ENCODE peak calls at places on chromosomes 5 and 9, in eight cellular contexts. U is T-helper 2 cell treated with Interferon-gamma antibody and Interleukin-4, amounts not matched to agents 5 μg/mL and 100 μg/mL, for 36 hours; D is amniotic stem cell; Q is tibial artery; K is fibroblast of the aortic adventitia; O is NAMALWA; M is AG04449; W is hippocampal formation. G is an unnamed sample.

GRCh38 chr5:117454716-117455212 is 880.1 kb upstream of the SEMA6A start:
- DNase-seq in U (peak), D (no peak), Q (peak), K (no peak), O (peak), M (no peak), W (no peak), G (peak)

GRCh38 chr5:135435467-135436330 is 11.4 kb downstream of the DCANP1 start:
- DNase-seq in U (no peak), D (no peak), Q (no peak), K (no peak), O (no peak), M (no peak), W (no peak), G (no peak)

GRCh38 chr5:137372386-137373160 is 126.6 kb downstream of the SPOCK1 start:
- DNase-seq in U (no peak), D (no peak), Q (no peak), K (peak), O (no peak), M (no peak), W (no peak), G (no peak)

GRCh38 chr9:115946530-115946929 is 207.1 kb upstream of the PAPPA start:
- DNase-seq in U (no peak), D (no peak), Q (no peak), K (no peak), O (no peak), M (no peak), W (no peak), G (no peak)

GRCh38 chr9:684055-684949 is 157.2 kb upstream of the DMRT1 start:
- DNase-seq in U (no peak), D (peak), Q (no peak), K (peak), O (no peak), M (no peak), W (no peak), G (peak)

GRCh38 chr5:139741823-139742172 is 53.8 kb upstream of the PSD2 start:
- DNase-seq in U (no peak), D (no peak), Q (no peak), K (no peak), O (no peak), M (no peak), W (no peak), G (no peak)

GRCh38 chr5:149636861-149637246 is 55.6 kb downstream of the ARHGEF37 start:
- DNase-seq in U (no peak), D (no peak), Q (peak), K (peak), O (peak), M (no peak), W (peak), G (peak)

GRCh38 chr9:79759460-79759859 is 187.7 kb downstream of the TLE4 start:
- DNase-seq in U (peak), D (no peak), Q (no peak), K (no peak), O (no peak), M (no peak), W (no peak), G (no peak)

GRCh38 chr5:147734839-147735238 is 47.7 kb downstream of the JAKMIP2 start:
- DNase-seq in U (no peak), D (no peak), Q (no peak), K (no peak), O (no peak), M (no peak), W (no peak), G (no peak)

GRCh38 chr5:116358911-116359418 is 215.7 kb downstream of the SEMA6A start:
- DNase-seq in U (no peak), D (no peak), Q (no peak), K (peak), O (peak), M (no peak), W (peak), G (no peak)

GRCh38 chr5:71482132-71482531 is 26.7 kb downstream of the BDP1 start:
- DNase-seq in U (no peak), D (no peak), Q (no peak), K (peak), O (no peak), M (no peak), W (no peak), G (peak)

GRCh38 chr5:141508808-141509611 is 20.1 kb downstream of the PCDHGC5 start:
- DNase-seq in U (no peak), D (peak), Q (peak), K (peak), O (peak), M (peak), W (no peak), G (peak)

GRCh38 chr5:6631441-6631840 is 1.4 kb downstream of the NSUN2 start:
- DNase-seq in U (no peak), D (no peak), Q (no peak), K (no peak), O (no peak), M (no peak), W (no peak), G (no peak)

GRCh38 chr5:43602818-43603534 is at the start of gene NNT:
- DNase-seq in U (peak), D (no peak), Q (peak), K (peak), O (peak), M (no peak), W (peak), G (peak)

GRCh38 chr5:74067748-74068541 is 441.9 kb downstream of the ARHGEF28 start:
- DNase-seq in U (no peak), D (no peak), Q (no peak), K (peak), O (no peak), M (no peak), W (no peak), G (peak)

GRCh38 chr9:20355022-20355421 is 267.3 kb downstream of the MLLT3 start:
- DNase-seq in U (no peak), D (peak), Q (no peak), K (peak), O (no peak), M (peak), W (no peak), G (peak)

GRCh38 chr5:112005533-112005926 is 248.5 kb upstream of the NREP start:
- DNase-seq in U (no peak), D (no peak), Q (no peak), K (peak), O (no peak), M (no peak), W (no peak), G (no peak)

GRCh38 chr5:106267256-106267655 is 1403.5 kb downstream of the EFNA5 start:
- DNase-seq in U (no peak), D (no peak), Q (no peak), K (no peak), O (no peak), M (no peak), W (no peak), G (no peak)

GRCh38 chr5:77946381-77947050 is 170.4 kb upstream of the TBCA start:
- DNase-seq in U (no peak), D (no peak), Q (no peak), K (no peak), O (no peak), M (no peak), W (no peak), G (no peak)

GRCh38 chr5:177546262-177546741 is 8.1 kb downstream of the FAM193B start:
- DNase-seq in U (no peak), D (peak), Q (peak), K (peak), O (no peak), M (peak), W (peak), G (peak)

GRCh38 chr5:52956915-52957747 is 32.0 kb upstream of the ITGA2 start:
- DNase-seq in U (no peak), D (no peak), Q (no peak), K (peak), O (no peak), M (no peak), W (no peak), G (no peak)

GRCh38 chr9:117314021-117314420 is 100.8 kb downstream of the ASTN2 start:
- DNase-seq in U (no peak), D (no peak), Q (no peak), K (no peak), O (no peak), M (no peak), W (no peak), G (no peak)

GRCh38 chr5:106171132-106171531 is 1499.6 kb downstream of the EFNA5 start:
- DNase-seq in U (no peak), D (no peak), Q (no peak), K (peak), O (no peak), M (no peak), W (no peak), G (no peak)

GRCh38 chr5:44245936-44246335 is 143.3 kb downstream of the FGF10 start:
- DNase-seq in U (no peak), D (no peak), Q (no peak), K (no peak), O (no peak), M (no peak), W (no peak), G (no peak)

GRCh38 chr5:77282337-77283027 is 72.0 kb downstream of the PDE8B start:
- DNase-seq in U (no peak), D (no peak), Q (no peak), K (no peak), O (no peak), M (no peak), W (no peak), G (peak)

GRCh38 chr9:101235105-101235866 is 149.5 kb downstream of the BAAT start:
- DNase-seq in U (no peak), D (no peak), Q (no peak), K (peak), O (peak), M (no peak), W (peak), G (peak)

GRCh38 chr9:33155393-33155792 is 11.7 kb downstream of the B4GALT1 start:
- DNase-seq in U (no peak), D (no peak), Q (no peak), K (no peak), O (no peak), M (no peak), W (no peak), G (no peak)

GRCh38 chr5:166845044-166845443 is 1446.4 kb upstream of the WWC1 start:
- DNase-seq in U (no peak), D (no peak), Q (no peak), K (no peak), O (peak), M (no peak), W (no peak), G (peak)

GRCh38 chr5:158590936-158591863 is 508.5 kb downstream of the EBF1 start:
- DNase-seq in U (no peak), D (no peak), Q (peak), K (peak), O (no peak), M (no peak), W (no peak), G (peak)

GRCh38 chr5:88944751-88945507 is 61.9 kb upstream of the MEF2C start:
- DNase-seq in U (no peak), D (peak), Q (no peak), K (peak), O (no peak), M (no peak), W (no peak), G (no peak)

GRCh38 chr5:14851067-14851422 is 20.5 kb downstream of the ANKH start:
- DNase-seq in U (no peak), D (no peak), Q (no peak), K (no peak), O (no peak), M (no peak), W (no peak), G (no peak)

GRCh38 chr5:12313602-12314001 is 409.4 kb upstream of the CTNND2 start:
- DNase-seq in U (no peak), D (no peak), Q (no peak), K (no peak), O (no peak), M (no peak), W (no peak), G (no peak)

GRCh38 chr5:27093296-27093695 is 54.9 kb upstream of the CDH9 start:
- DNase-seq in U (no peak), D (no peak), Q (no peak), K (no peak), O (no peak), M (no peak), W (no peak), G (no peak)

GRCh38 chr9:5186416-5187169 is 1.2 kb upstream of the INSL6 start:
- DNase-seq in U (peak), D (peak), Q (no peak), K (peak), O (peak), M (peak), W (peak), G (peak)

GRCh38 chr9:81522721-81523551 is 166.4 kb downstream of the TLE1 start:
- DNase-seq in U (no peak), D (peak), Q (no peak), K (peak), O (peak), M (no peak), W (peak), G (peak)

G was measured in RWPE1.